ENCODE peak calls at places on chromosomes 4 and X, in eight cellular contexts. T, O, K, H, V, X, Q and W are unnamed samples.

GRCh38 chr4:82428969-82429727 is 1.1 kb downstream of the HNRNPDL start:
- DNase-seq in T (peak; percentile 78), O (peak; percentile 90), K (peak; percentile 57), H (peak; percentile 97), V (peak; percentile 98), X (peak; percentile 91), Q (peak; percentile 93), W (peak; percentile 92)

GRCh38 chr4:89021678-89022077 is 35.3 kb downstream of the FAM13A start:
- DNase-seq in T (no peak), O (no peak), K (no peak), H (no peak), V (no peak), X (no peak), Q (no peak), W (no peak)

GRCh38 chrX:130523460-130524394 is 121.9 kb downstream of the RBMX2 start:
- DNase-seq in T (peak; percentile 2), O (no peak), K (no peak), H (peak; percentile 0), V (peak; percentile 23), X (peak; percentile 16), Q (no peak), W (no peak)

GRCh38 chrX:19904778-19905367 is 17.5 kb upstream of the SH3KBP1 start:
- DNase-seq in T (peak; percentile 37), O (peak; percentile 66), K (peak; percentile 58), H (no peak), V (peak; percentile 86), X (peak; percentile 84), Q (peak; percentile 60), W (peak; percentile 72)

GRCh38 chrX:101550362-101550761 is at the start of gene ARMCX1:
- DNase-seq in T (peak; percentile 74), O (no peak), K (no peak), H (peak; percentile 36), V (peak; percentile 18), X (no peak), Q (peak; percentile 84), W (no peak)

GRCh38 chr4:7817877-7818675 is 121.6 kb downstream of the AFAP1 start:
- DNase-seq in T (peak; percentile 53), O (no peak), K (no peak), H (no peak), V (no peak), X (no peak), Q (no peak), W (no peak)

GRCh38 chrX:72121381-72121780 is 10.3 kb downstream of the RTL5 start:
- DNase-seq in T (peak; percentile 86), O (peak; percentile 63), K (no peak), H (no peak), V (no peak), X (peak; percentile 85), Q (peak; percentile 81), W (no peak)

GRCh38 chrX:151722241-151722846 is 6.5 kb downstream of the FATE1 start:
- DNase-seq in T (peak; percentile 4), O (no peak), K (peak; percentile 5), H (peak; percentile 27), V (peak; percentile 41), X (no peak), Q (peak; percentile 69), W (peak; percentile 10)

GRCh38 chrX:52574416-52575275 is 57.8 kb upstream of the XAGE1B start:
- DNase-seq in T (peak; percentile 53), O (peak; percentile 31), K (peak; percentile 36), H (peak; percentile 31), V (peak; percentile 71), X (peak; percentile 65), Q (peak; percentile 67), W (peak; percentile 65)

GRCh38 chrX:3518870-3519269 is 172.4 kb upstream of the MXRA5 start:
- DNase-seq in T (peak; percentile 96), O (no peak), K (peak; percentile 31), H (no peak), V (peak; percentile 19), X (peak; percentile 77), Q (peak; percentile 95), W (no peak)

GRCh38 chr4:186622788-186623464 is 67.6 kb upstream of the MTNR1A start:
- DNase-seq in T (peak; percentile 85), O (no peak), K (no peak), H (no peak), V (peak; percentile 61), X (no peak), Q (peak; percentile 92), W (no peak)

GRCh38 chrX:63506320-63506719 is 155.2 kb upstream of the SPIN4 start:
- DNase-seq in T (peak; percentile 39), O (peak; percentile 50), K (no peak), H (no peak), V (peak; percentile 14), X (peak; percentile 63), Q (peak; percentile 44), W (peak; percentile 37)

GRCh38 chrX:63508668-63509067 is 157.5 kb upstream of the SPIN4 start:
- DNase-seq in T (no peak), O (no peak), K (no peak), H (no peak), V (no peak), X (no peak), Q (no peak), W (no peak)

GRCh38 chrX:63503541-63503940 is 152.4 kb upstream of the SPIN4 start:
- DNase-seq in T (peak; percentile 62), O (no peak), K (no peak), H (peak; percentile 48), V (peak; percentile 21), X (peak; percentile 35), Q (peak; percentile 52), W (no peak)
- H3K4me2 ChIP-seq in T (no peak overlapping the region), O (no peak overlapping the region), K (no peak overlapping the region), H (no peak overlapping the region), V (peak overlapping the region; percentile 30), X (no peak overlapping the region), Q (peak overlapping the region; percentile 50), W (no peak overlapping the region)

GRCh38 chr4:57100979-57101629 is 9.1 kb downstream of the IGFBP7 start:
- DNase-seq in T (no peak), O (no peak), K (no peak), H (no peak), V (peak; percentile 91), X (no peak), Q (peak; percentile 40), W (no peak)
- H3K4me2 ChIP-seq in T (no peak overlapping the region), O (no peak overlapping the region), K (peak overlapping the region; percentile 77), H (no peak overlapping the region), V (no peak overlapping the region), X (no peak overlapping the region), Q (peak overlapping the region; percentile 55), W (no peak overlapping the region)

DNA sequence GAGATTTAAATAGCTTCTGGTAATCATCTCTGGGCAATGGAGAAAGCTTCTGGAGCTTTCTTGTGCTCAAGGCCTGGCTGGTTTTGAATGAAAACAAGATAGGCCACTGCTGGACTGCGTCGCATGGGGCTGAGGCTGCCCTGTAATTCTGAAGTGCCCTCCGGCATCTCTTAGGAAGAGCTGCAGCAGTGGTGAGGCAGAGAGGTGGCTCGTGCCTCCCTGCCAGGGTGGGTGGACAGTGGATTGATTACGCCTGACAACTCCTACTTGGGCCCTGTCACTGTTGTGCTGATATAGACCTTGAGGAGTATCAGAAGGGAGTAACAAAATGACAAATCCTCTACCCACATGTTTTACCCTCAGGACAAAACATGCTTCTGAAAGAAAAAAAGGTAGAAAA is 279.7 kb downstream of the NR3C2 start:
- DNase-seq in T (no peak), O (no peak), K (no peak), H (no peak), V (no peak), X (no peak), Q (no peak), W (no peak)
- H3K4me2 ChIP-seq in T (no peak overlapping the region), O (no peak overlapping the region), K (no peak overlapping the region), H (no peak overlapping the region), V (no peak overlapping the region), X (no peak overlapping the region), Q (no peak overlapping the region), W (no peak overlapping the region)

GRCh38 chr4:40577588-40578253 is 51.9 kb downstream of the RBM47 start:
- DNase-seq in T (peak; percentile 61), O (no peak), K (no peak), H (no peak), V (no peak), X (no peak), Q (no peak), W (no peak)

GRCh38 chr4:40573593-40574311 is 55.9 kb downstream of the RBM47 start:
- DNase-seq in T (no peak), O (peak; percentile 41), K (no peak), H (no peak), V (peak; percentile 86), X (no peak), Q (no peak), W (peak; percentile 62)

GRCh38 chr4:40579983-40580382 is 49.7 kb downstream of the RBM47 start:
- DNase-seq in T (peak; percentile 95), O (no peak), K (no peak), H (no peak), V (no peak), X (no peak), Q (peak; percentile 82), W (no peak)

GRCh38 chr4:40575846-40576245 is 53.8 kb downstream of the RBM47 start:
- DNase-seq in T (no peak), O (no peak), K (no peak), H (no peak), V (peak; percentile 100), X (no peak), Q (no peak), W (no peak)

DNA sequence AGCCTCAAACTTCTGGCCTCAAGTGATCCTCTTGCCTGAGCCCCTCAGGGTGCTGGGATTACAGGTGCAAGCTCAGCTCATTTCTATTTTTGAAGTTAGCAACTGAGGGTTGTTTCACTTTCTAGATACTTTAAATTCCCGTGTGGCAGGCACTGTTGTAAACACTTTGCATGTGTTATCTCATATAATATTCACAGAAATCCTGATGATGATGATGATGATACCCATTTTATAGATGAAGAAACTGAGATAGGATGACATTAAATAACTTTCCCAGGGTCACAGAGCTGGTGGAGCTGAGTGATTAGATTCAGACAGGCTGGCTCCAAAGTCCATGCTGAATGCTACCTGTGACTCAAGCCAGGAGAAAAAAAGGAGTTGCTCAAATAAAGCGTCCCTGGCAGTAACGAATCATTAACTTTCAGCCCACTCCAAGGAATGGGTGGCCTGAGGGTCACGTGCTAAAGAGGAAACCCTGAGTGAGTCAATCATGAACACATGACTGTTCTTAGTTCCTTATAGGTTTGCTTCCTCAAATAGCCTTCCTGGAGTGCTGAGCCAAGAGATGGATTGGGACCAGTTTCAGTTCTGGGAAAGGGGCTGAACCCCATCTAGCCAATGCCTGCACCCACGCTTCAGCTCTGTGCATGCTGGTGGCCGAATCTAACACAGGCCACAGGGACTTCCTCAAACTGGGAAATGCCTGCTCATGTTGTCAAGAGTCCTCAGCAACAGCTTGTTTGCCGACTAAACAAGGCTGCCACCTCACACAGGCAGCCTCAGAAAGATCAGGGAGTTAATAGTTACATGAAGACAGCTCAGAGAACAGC is 52.8 kb downstream of the RBM47 start:
- DNase-seq in T (peak; percentile 96), O (peak; percentile 82), K (peak; percentile 85), H (no peak), V (peak; percentile 92), X (peak; percentile 88), Q (peak; percentile 92), W (peak; percentile 56)
- H3K4me2 ChIP-seq in T (peak overlapping the region; percentile 57), O (peak overlapping the region; percentile 70), K (peak overlapping the region; percentile 75), H (no peak overlapping the region), V (peak overlapping the region; percentile 46), X (peak overlapping the region; percentile 54), Q (peak overlapping the region; percentile 53), W (peak overlapping the region; percentile 53)